ENCODE peak calls at places on chromosomes 12 and 14, in six cellular contexts. P is tibial artery; I is CD8-positive, alpha-beta T cell; C is SJCRH30; X is brain microvascular endothelial cell; S is psoas muscle. F is an unnamed sample.

GRCh38 chr12:57476993-57477709 is 2.5 kb downstream of the ARHGAP9 start:
- DNase-seq in P (no peak), S (no peak), X (no peak), I (peak; percentile 32), C (no peak), F (no peak)

GRCh38 chr12:91053951-91054715 is 3.7 kb downstream of the KERA start:
- DNase-seq in C (no peak), S (no peak), I (no peak), P (no peak), X (peak; percentile 88), F (no peak)

GRCh38 chr14:103122578-103123127 is 608 bp upstream of the TNFAIP2 start:
- DNase-seq in X (no peak), S (peak; percentile 72), C (peak; percentile 72), I (peak; percentile 4), P (no peak), F (no peak)

GRCh38 chr14:81164167-81164774 is 56.5 kb downstream of the GTF2A1 start:
- DNase-seq in I (peak; percentile 23), C (peak; percentile 73), P (peak; percentile 52), S (no peak), X (peak; percentile 81), F (peak; percentile 40)

GRCh38 chr12:13205809-13206559 is 9.5 kb downstream of the EMP1 start:
- DNase-seq in S (no peak), P (no peak), I (no peak), X (peak; percentile 98), C (peak; percentile 87), F (no peak)

GRCh38 chr14:68788275-68789001 is 4.4 kb downstream of the ZFP36L1 start:
- DNase-seq in X (no peak), P (no peak), I (no peak), S (no peak), C (no peak), F (no peak)

GRCh38 chr14:34461334-34462131 is 507 bp downstream of the SPTSSA start:
- DNase-seq in P (peak; percentile 63), C (peak; percentile 81), S (peak; percentile 70), X (peak; percentile 27), I (no peak), F (peak; percentile 66)

GRCh38 chr12:131854861-131855476 is 26.8 kb downstream of the MMP17 start:
- DNase-seq in C (no peak), P (no peak), S (no peak), I (no peak), X (no peak), F (no peak)

GRCh38 chr12:129771238-129771637 is 132.6 kb downstream of the TMEM132D start:
- DNase-seq in S (no peak), X (no peak), I (no peak), C (no peak), P (no peak), F (no peak)

GRCh38 chr12:22828059-22828458 is 203.1 kb downstream of the ETNK1 start:
- DNase-seq in I (no peak), C (no peak), P (no peak), X (no peak), S (no peak), F (no peak)

GRCh38 chr12:120314220-120314619 is 12.1 kb downstream of the SIRT4 start:
- DNase-seq in P (no peak), I (no peak), S (no peak), C (peak; percentile 17), X (peak; percentile 7), F (no peak)

GRCh38 chr14:65103150-65103760 is 938 bp upstream of the MAX start:
- DNase-seq in X (peak; percentile 12), S (no peak), C (peak; percentile 38), P (no peak), I (no peak), F (no peak)

GRCh38 chr14:55052259-55052930 is 948 bp downstream of the MAPK1IP1L start:
- DNase-seq in I (no peak), X (no peak), P (no peak), S (no peak), C (peak; percentile 15), F (no peak)

GRCh38 chr12:57006809-57007475 is 596 bp upstream of the ZBTB39 start:
- DNase-seq in P (no peak), S (no peak), X (no peak), C (no peak), I (no peak), F (no peak)

GRCh38 chr12:25794580-25794979 is 163.9 kb upstream of the RASSF8 start:
- DNase-seq in C (no peak), S (no peak), P (no peak), I (no peak), X (no peak), F (no peak)

GRCh38 chr14:100898465-100898864 is 5.1 kb downstream of the RTL1 start:
- DNase-seq in P (no peak), X (no peak), I (no peak), S (no peak), C (no peak), F (no peak)

GRCh38 chr14:76181546-76181945 is 29.8 kb downstream of the GPATCH2L start:
- DNase-seq in S (no peak), I (no peak), P (no peak), C (no peak), X (no peak), F (no peak)

GRCh38 chr14:29016050-29016900 is 249.7 kb downstream of the FOXG1 start:
- DNase-seq in S (no peak), X (peak; percentile 1), C (peak; percentile 64), P (no peak), I (no peak), F (no peak)

GRCh38 chr14:90554341-90554740 is 157.5 kb downstream of the CALM1 start:
- DNase-seq in X (no peak), I (no peak), P (peak; percentile 48), S (no peak), C (no peak), F (no peak)

GRCh38 chr12:42588981-42589464 is 523 bp downstream of the PRICKLE1 start:
- DNase-seq in X (peak; percentile 22), C (peak; percentile 29), I (no peak), P (peak; percentile 29), S (peak; percentile 69), F (no peak)

GRCh38 chr14:64673748-64674147 is 30.5 kb upstream of the PLEKHG3 start:
- DNase-seq in C (no peak), S (no peak), P (no peak), I (peak; percentile 45), X (no peak), F (no peak)

GRCh38 chr12:6570264-6570887 is 2.3 kb upstream of the NOP2 start:
- DNase-seq in P (no peak), S (peak; percentile 72), C (peak; percentile 69), I (peak; percentile 40), X (no peak), F (no peak)

GRCh38 chr14:23569443-23570151 is 2.0 kb upstream of the AP1G2 start:
- DNase-seq in X (no peak), I (no peak), C (no peak), S (no peak), P (no peak), F (peak; percentile 5)

GRCh38 chr14:23566782-23567185 is 807 bp downstream of the AP1G2 start:
- DNase-seq in X (peak; percentile 16), C (no peak), P (no peak), S (no peak), I (no peak), F (no peak)

GRCh38 chr14:23567186-23568020 is at the start of gene AP1G2:
- DNase-seq in C (no peak), S (peak; percentile 89), I (peak; percentile 84), X (peak; percentile 17), P (peak; percentile 81), F (peak; percentile 55)

GRCh38 chr14:23568600-23569310 is 1.2 kb upstream of the AP1G2 start:
- DNase-seq in S (no peak), P (no peak), C (peak; percentile 24), I (no peak), X (no peak), F (peak; percentile 27)

DNA sequence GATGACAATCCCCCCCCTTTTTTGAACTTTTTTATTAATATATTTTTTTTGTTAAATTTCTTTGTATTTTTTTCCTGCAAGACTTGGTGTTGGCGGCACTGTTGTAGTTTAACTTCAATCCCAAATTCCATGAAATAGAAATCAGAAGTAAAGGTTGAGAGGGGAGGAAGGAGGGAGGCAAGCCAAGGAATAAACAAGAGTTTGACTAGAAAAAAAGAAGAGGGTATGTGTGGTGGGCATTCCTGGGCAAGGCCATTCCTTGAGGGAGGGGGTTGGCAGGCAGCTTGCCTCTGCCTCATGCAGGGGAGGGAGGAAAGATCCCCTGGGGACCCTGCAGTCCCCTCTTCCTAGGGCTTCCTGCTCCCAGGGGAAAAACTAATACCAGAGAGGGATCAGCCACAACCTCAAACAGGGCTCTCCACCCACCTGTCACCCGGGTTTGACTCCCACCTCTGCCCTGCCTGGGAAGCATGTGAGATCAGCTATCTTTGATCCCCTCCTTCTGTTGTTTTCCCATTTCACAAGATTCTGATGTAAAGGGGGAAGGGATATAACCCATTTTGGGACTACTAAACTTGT is 519 bp upstream of the AP1G2 start:
- DNase-seq in I (no peak), C (no peak), S (no peak), X (no peak), P (no peak), F (peak; percentile 8)
- H3K27ac ChIP-seq in I (peak overlapping the region; percentile 86), C (no peak overlapping the region), S (peak overlapping the region; percentile 41), X (no peak overlapping the region), P (no peak overlapping the region), F (peak overlapping the region; percentile 60)

GRCh38 chr14:86858591-86858990 is 1134.4 kb downstream of the GALC start:
- DNase-seq in P (no peak), X (no peak), C (no peak), S (no peak), I (no peak), F (no peak)
- H3K4me3 ChIP-seq in P (no peak overlapping the region), X (no peak overlapping the region), C (no peak overlapping the region), S (no peak overlapping the region), I (no peak overlapping the region), F (no peak overlapping the region)

DNA sequence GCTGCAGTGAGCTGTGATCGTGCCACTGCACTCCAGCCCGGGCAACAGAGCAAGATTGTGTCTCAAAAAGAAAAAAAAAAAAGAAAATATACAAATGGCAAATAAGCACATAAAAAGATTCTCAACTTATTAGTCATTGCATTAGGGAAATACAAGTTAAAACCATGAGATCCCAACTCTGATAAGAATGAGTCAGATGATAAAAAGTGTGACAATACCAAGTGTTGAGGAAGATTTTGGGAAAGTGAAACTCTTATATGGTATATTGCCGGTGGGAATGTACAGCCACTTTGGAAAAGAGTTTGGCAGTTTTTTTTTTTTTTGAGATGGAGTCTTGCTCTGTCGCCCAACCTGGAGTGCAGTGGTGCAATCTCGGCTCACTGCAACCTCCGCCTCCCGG is 7.6 kb upstream of the PRPF40B start:
- DNase-seq in P (no peak), S (no peak), I (no peak), C (no peak), X (no peak), F (no peak)
- H3K27ac ChIP-seq in P (no peak overlapping the region), S (no peak overlapping the region), I (no peak overlapping the region), C (no peak overlapping the region), X (no peak overlapping the region), F (no peak overlapping the region)

GRCh38 chr12:1845010-1845409 is 24.6 kb downstream of the LRTM2 start:
- DNase-seq in P (no peak), X (no peak), S (no peak), C (no peak), I (no peak), F (peak; percentile 3)

GRCh38 chr12:1843641-1844005 is 23.3 kb downstream of the LRTM2 start:
- DNase-seq in I (no peak), C (no peak), S (no peak), P (no peak), X (no peak), F (no peak)

GRCh38 chr12:1845427-1845826 is 25.1 kb downstream of the LRTM2 start:
- DNase-seq in C (no peak), X (no peak), S (no peak), I (no peak), P (no peak), F (no peak)

GRCh38 chr12:1842905-1843640 is 22.7 kb downstream of the LRTM2 start:
- DNase-seq in X (no peak), S (no peak), C (no peak), P (no peak), I (no peak), F (no peak)

GRCh38 chr12:1844223-1844622 is 23.9 kb downstream of the LRTM2 start:
- DNase-seq in S (no peak), C (no peak), I (no peak), X (no peak), P (no peak), F (peak; percentile 2)
- H3K4me3 ChIP-seq in S (no peak overlapping the region), C (no peak overlapping the region), I (no peak overlapping the region), X (no peak overlapping the region), P (no peak overlapping the region), F (no peak overlapping the region)

F was measured in gastrocnemius medialis.